ENCODE peak calls at places on chromosomes 3 and 15, in six cellular contexts. U, A, T, K, Y and B are unnamed samples.

GRCh38 chr3:61299343-61299742 is 48.1 kb upstream of the FHIT start:
- DNase-seq in A (no peak), Y (no peak), U (no peak), T (peak; percentile 45), K (no peak), B (no peak)

GRCh38 chr15:52343831-52344230 is 48.2 kb upstream of the MYO5C start:
- DNase-seq in K (no peak), T (no peak), Y (no peak), U (no peak), A (no peak), B (no peak)

GRCh38 chr3:175346573-175347356 is 487.6 kb downstream of the NAALADL2 start:
- DNase-seq in T (no peak), U (peak; percentile 46), A (peak; percentile 34), Y (peak; percentile 52), K (peak; percentile 87), B (peak; percentile 70)

GRCh38 chr3:70982274-70982673 is 601.3 kb downstream of the FOXP1 start:
- DNase-seq in K (no peak), Y (no peak), A (no peak), U (no peak), T (no peak), B (no peak)

GRCh38 chr3:185715091-185715490 is 109.8 kb downstream of the IGF2BP2 start:
- DNase-seq in U (no peak), A (no peak), T (peak; percentile 72), K (peak; percentile 76), Y (no peak), B (no peak)

GRCh38 chr3:129845956-129846355 is 47.6 kb downstream of the TMCC1 start:
- DNase-seq in T (no peak), Y (no peak), K (no peak), U (no peak), A (no peak), B (no peak)

GRCh38 chr3:64687781-64688515 is at the start of gene ADAMTS9:
- DNase-seq in U (peak; percentile 77), T (peak; percentile 92), K (peak; percentile 71), A (peak; percentile 84), Y (peak; percentile 91), B (peak; percentile 33)

GRCh38 chr15:47431501-47431900 is 285.8 kb upstream of the SEMA6D start:
- DNase-seq in Y (no peak), T (no peak), U (no peak), K (peak; percentile 32), A (no peak), B (no peak)

GRCh38 chr3:114154321-114154821 is 24.5 kb downstream of the DRD3 start:
- DNase-seq in U (no peak), K (no peak), T (peak; percentile 82), A (no peak), Y (no peak), B (no peak)

GRCh38 chr3:15601399-15602145 is at the start of the genes BTD and HACL1:
- DNase-seq in T (peak; percentile 99), Y (peak; percentile 98), K (peak; percentile 99), U (peak; percentile 97), A (peak; percentile 99), B (peak; percentile 100)

DNA sequence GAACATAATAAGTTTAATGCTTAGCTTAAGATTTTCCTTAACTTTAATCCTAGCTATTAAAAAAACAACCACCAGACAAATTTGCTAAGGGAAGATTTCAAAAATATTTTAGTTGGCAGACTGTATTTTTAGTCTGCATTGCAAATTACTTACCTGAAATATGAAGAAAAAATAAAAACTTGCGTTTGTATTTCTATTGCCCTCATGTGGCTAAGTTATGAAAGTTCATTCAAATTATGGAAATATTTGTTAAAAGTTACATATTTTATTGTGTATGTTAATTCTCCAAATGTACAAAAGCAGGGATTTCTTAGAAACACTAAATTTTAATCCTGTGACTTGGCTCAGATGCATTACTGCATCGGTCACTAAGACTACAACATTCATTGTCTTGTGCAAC is 15.0 kb downstream of the GTF2A2 start:
- DNase-seq in Y (no peak), A (no peak), T (no peak), K (no peak), U (no peak), B (no peak)
- H3K9me3 ChIP-seq in Y (no peaks in the 10 kb centered on the region), A (no peaks in the 10 kb centered on the region), T (no peaks in the 10 kb centered on the region), K (no peaks in the 10 kb centered on the region), U (no peaks in the 10 kb centered on the region), B (no peaks in the 10 kb centered on the region)

GRCh38 chr15:57344282-57344681 is 32.0 kb upstream of the CGNL1 start:
- DNase-seq in A (no peak), T (no peak), K (no peak), U (no peak), Y (no peak), B (no peak)
- H3K27ac ChIP-seq in A (no peak overlapping the region), T (no peak overlapping the region), K (no peak overlapping the region), U (no peak overlapping the region), Y (no peak overlapping the region), B (no peak overlapping the region)

DNA sequence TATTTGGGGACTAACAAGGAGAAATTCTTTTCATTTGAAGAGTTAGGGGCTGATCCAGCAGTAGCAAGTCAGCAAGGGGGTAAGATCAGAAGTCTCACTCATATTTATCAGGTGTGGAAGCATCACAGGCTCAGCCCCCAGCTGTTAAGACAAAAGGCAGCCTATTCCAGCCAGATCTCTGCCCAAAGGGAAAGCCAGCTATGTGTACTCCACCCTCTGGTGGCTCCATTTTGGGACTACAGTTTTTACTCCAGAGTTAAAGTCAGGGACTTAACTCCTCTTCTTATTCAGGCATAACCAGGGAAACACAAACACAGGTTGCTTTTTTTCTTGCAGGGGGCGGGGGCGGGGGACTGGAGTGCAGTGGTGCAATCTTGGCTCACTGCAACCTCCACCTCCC is 19.2 kb downstream of the UBP1 start:
- DNase-seq in U (no peak), Y (no peak), K (no peak), A (no peak), T (no peak), B (no peak)
- TF ChIP-seq CTCF in U (no peak), Y (no peak), K (no peak), A (no peak), T (peak; percentile 47), B (no peak)

DNA sequence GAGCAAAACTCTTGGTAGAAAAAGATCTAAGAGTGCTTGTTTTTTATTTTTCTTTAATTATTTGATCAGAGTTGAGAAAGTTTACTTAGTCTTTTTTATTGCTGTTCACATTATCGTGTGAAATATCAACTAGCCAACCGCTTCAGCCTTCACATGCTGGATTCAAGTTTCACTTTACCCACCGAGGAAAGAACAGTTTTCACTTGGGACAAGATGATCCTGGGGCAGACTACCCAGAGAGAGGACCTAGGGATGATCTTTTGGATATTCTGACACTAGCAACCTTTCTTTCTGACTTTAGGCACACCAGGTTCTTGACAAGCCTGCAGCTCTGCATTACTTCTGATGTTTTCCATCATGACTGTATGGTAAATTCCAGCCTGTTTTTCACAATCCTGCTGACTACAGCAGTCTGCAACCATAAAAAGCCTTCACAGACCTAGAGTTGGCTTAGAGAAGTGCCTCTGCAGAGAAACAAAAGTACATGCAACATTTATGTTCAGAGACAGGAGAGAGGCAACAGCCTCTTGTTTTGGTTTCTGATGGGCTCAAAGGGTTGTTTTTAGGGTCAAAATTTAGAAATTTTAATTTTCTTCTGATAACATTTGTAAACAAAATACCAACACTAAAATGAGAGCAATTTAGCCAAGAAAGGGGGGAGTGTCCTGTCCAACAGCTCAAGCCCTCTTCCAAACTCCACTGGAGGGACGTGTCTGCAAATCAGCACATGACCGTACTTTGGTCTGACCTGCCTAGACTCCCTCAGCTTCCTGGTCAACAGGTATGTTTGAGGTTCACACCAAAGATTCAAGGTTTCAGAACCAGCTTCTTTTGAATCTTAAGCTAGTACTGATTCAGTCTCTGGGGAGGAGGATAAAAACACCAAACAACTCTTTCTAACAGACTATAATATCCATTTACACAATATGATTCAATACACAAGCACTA is 861 bp downstream of the ABI3BP start:
- DNase-seq in T (no peak), K (peak; percentile 30), A (no peak), U (no peak), Y (no peak), B (peak; percentile 14)
- H3K9me3 ChIP-seq in T (no peaks in the 10 kb centered on the region), K (no peaks in the 10 kb centered on the region), A (no peaks in the 10 kb centered on the region), U (no peaks in the 10 kb centered on the region), Y (no peaks in the 10 kb centered on the region), B (no peaks in the 10 kb centered on the region)

DNA sequence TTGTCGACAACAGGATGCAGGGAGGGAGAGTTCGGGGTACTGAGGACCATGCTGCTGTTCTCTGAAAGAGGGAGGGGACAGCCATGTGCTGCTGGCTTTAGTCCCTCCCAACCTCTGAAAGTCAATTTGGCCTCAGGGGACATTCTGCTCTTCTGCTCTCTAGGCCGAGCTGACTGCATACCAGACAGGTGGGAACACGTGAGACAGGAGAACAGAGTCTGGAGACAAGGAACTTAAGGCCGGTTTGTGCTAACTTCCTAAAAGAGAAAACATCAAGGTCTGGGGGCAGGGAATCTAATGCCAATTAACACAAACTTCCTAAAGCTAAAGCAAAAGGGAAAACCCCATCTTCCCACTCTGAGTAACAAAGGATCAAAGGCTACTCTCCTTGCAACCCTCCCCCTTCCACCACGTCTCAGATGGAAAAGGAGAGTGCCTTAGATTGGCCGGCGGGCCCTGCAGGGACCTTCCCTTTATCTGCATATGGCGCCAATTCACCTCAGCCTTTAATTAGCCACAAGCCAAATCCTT is 41.0 kb downstream of the SLCO2A1 start:
- DNase-seq in U (no peak), K (peak; percentile 34), A (no peak), Y (no peak), T (peak; percentile 82), B (no peak)
- H3K27ac ChIP-seq in U (no peak overlapping the region), K (no peak overlapping the region), A (peak overlapping the region; percentile 45), Y (no peak overlapping the region), T (no peak overlapping the region), B (no peak overlapping the region)

DNA sequence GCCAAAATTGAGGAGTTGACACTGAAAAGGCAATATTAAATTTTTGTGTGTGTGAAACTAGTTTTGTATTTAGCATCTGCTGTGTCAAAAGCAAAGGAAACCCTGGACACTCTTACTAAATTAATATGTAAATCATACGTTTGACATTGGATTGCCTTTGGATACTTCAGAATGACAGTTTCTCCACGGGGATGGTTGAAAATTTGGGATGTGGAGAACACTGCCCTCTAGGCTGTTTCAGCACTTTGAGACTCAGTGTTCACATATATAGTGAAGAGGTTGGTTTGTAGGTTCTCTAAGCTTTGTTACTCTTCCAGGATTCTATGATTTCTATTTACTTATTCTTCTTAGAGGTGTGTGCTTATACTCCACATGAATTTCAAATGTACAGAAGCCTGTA is 3.0 kb downstream of the ROBO2 start:
- DNase-seq in Y (no peak), T (no peak), K (no peak), A (no peak), U (no peak), B (peak; percentile 44)
- TF ChIP-seq CTCF in Y (no peak), T (peak; percentile 65), K (no peak), A (no peak), U (no peak), B (peak; percentile 48)

GRCh38 chr3:20683912-20684311 is 497.9 kb upstream of the SGO1 start:
- DNase-seq in A (no peak), T (no peak), U (no peak), K (no peak), Y (peak; percentile 21), B (no peak)
- H3K9me3 ChIP-seq in A (no peaks in the 10 kb centered on the region), T (peaks cover 7% of the 10 kb centered on the region), U (no peaks in the 10 kb centered on the region), K (peaks cover 2% of the 10 kb centered on the region), Y (no peaks in the 10 kb centered on the region), B (peaks cover 6% of the 10 kb centered on the region)

DNA sequence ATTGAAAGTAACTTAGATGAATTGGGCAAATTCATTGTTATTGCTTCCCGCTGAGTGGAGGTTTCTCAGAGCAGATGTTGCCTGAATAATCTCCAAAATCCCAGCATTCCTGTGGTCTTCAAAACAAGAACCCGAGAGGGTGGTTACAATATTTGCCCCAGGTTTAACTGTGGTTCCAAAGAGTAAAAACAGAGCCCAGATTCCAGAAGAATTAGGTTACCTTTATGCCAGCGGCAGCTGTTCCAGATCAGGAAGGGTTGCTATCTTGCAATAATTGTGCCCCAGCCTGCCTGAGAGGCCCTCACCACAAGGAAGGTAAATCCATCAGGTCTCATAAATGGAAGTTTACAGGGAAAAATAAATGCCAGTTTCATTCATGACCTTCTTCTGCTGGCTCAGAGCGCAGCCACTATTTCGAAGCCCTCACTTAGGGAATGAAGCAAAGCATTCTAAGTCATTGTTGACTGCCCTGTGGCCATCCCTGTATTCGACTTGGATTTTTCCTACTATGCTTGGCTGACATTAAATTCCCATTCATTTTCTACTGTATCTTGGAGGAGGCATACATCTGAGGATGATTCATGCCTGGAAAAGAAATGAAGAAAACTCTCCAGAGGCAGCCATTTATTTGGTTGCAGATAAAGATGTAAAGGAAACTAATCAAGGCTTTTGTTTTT is 54.6 kb downstream of the SSUH2 start:
- DNase-seq in A (no peak), Y (no peak), T (no peak), K (peak; percentile 43), U (no peak), B (no peak)
- H3K27ac ChIP-seq in A (no peak overlapping the region), Y (no peak overlapping the region), T (no peak overlapping the region), K (no peak overlapping the region), U (no peak overlapping the region), B (no peak overlapping the region)